ENCODE peak calls at places on chromosome X, in four cellular contexts. U is astrocyte of the spinal cord, Y is psoas muscle, Q is right lobe of liver. D is an unnamed sample.

GRCh38 chrX:41981481-41982013 is 58.2 kb upstream of the CASK start:
- DNase-seq in U (no peak), Y (no peak), Q (no peak), D (peak)

GRCh38 chrX:12245650-12246645 is 107.7 kb downstream of the FRMPD4 start:
- DNase-seq in U (peak), Y (no peak), Q (no peak), D (no peak)

GRCh38 chrX:39652336-39652735 is 445.4 kb downstream of the BCOR start:
- DNase-seq in U (no peak), Y (no peak), Q (no peak), D (peak)

GRCh38 chrX:126557151-126557550 is 4.5 kb upstream of the DCAF12L1 start:
- DNase-seq in U (no peak), Y (no peak), Q (no peak), D (no peak)

GRCh38 chrX:11215191-11215921 is 77.9 kb upstream of the AMELX start:
- DNase-seq in U (no peak), Y (no peak), Q (no peak), D (no peak)

GRCh38 chrX:97401586-97402101 is 517.9 kb downstream of the RPA4 start:
- DNase-seq in U (no peak), Y (no peak), Q (no peak), D (peak)

GRCh38 chrX:37350034-37350365 is 836 bp downstream of the PRRG1 start:
- DNase-seq in U (peak), Y (no peak), Q (no peak), D (peak)

GRCh38 chrX:72269671-72270251 is 7.3 kb downstream of the RPS4X start:
- DNase-seq in U (peak), Y (no peak), Q (no peak), D (no peak)

GRCh38 chrX:132533409-132533808 is 44.6 kb upstream of the MBNL3 start:
- DNase-seq in U (peak), Y (no peak), Q (no peak), D (no peak)

GRCh38 chrX:110181459-110182137 is 136.3 kb downstream of the AMMECR1 start:
- DNase-seq in U (no peak), Y (no peak), Q (no peak), D (peak)

GRCh38 chrX:133670394-133670793 is 255.1 kb upstream of the GPC4 start:
- DNase-seq in U (peak), Y (no peak), Q (no peak), D (peak)

GRCh38 chrX:149758068-149758714 is 15.7 kb upstream of the HSFX1 start:
- DNase-seq in U (no peak), Y (no peak), Q (peak), D (no peak)

GRCh38 chrX:19958530-19959486 is 32.1 kb downstream of the BCLAF3 start:
- DNase-seq in U (no peak), Y (no peak), Q (no peak), D (peak)

GRCh38 chrX:39821011-39821708 is 276.6 kb downstream of the BCOR start:
- DNase-seq in U (no peak), Y (peak), Q (no peak), D (no peak)

GRCh38 chrX:137031517-137032377 is 2.0 kb downstream of the GPR101 start:
- DNase-seq in U (peak), Y (no peak), Q (no peak), D (peak)

GRCh38 chrX:137032378-137032694 is 1.5 kb downstream of the GPR101 start:
- DNase-seq in U (no peak), Y (no peak), Q (no peak), D (no peak)

GRCh38 chrX:137032841-137033773 is 688 bp downstream of the GPR101 start:
- DNase-seq in U (no peak), Y (no peak), Q (no peak), D (no peak)

GRCh38 chrX:137034508-137034872 is 695 bp upstream of the GPR101 start:
- DNase-seq in U (no peak), Y (no peak), Q (no peak), D (no peak)

DNA sequence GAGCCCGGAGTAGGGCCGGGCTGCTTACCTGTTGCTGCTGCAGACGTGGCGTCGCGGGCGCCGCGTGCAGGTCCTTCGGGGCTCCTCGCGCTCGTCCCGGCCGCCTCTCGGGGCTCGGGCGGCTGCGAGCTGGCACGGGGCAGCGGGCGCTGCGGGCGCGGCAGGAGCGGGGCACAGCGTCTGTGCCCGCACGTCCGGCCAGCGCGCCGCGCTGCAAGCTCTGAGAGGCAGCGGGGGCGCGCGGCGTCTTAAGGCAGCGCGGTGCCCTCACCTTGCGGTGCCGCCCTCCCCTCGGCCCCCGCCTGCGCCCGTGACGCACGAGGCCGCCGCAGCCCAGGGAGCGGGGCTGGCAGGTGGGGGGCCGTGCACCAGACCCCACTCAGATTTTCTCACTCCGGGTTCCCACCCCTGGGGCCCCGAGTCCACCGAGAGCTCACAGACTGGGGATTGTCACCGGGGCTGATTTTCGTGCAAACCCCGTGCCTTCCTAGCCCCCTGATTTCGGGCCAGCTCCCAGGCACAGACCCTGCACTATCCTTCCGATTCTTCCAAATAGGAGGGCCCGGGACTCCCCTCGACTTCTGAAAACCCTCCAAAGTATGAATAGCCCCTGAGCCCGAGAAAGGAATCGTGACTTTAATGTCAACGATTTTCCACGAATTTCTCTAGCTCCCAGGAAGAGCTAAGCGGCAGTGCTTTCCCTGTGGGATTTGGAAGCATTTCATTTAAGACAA is at the start of gene GPR101:
- DNase-seq in U (no peak), Y (no peak), Q (no peak), D (no peak)
- H3K4me3 ChIP-seq in U (no peak), Y (peak), Q (no peak), D (no peak)

DNA sequence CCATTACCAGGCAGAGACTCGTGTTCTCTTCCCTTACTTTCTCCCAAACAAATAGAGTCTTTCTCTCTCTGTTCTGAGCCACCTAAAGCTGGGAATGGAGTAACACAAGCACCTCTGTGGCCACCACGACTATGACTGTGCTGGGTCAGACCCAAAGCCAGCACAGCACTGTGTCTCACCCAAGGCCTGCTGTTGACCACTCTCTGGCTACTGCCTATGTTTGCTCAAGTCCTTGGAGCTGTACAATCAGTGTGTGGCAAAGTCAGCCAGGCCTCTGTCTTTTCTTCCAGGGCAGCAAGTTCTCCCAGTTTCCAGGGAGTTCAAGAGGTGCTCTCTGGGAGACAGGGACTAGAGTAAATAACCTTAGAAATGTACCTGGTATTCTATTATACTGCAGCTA is 239.4 kb downstream of the FAM47A start:
- DNase-seq in U (no peak), Y (no peak), Q (no peak), D (no peak)
- TF ChIP-seq CTCF in U (no peak), Y (no peak), Q (no peak), D (no peak)

GRCh38 chrX:107829880-107830279 is 4.2 kb downstream of the MID2 start:
- DNase-seq in U (no peak), Y (no peak), Q (no peak), D (no peak)

GRCh38 chrX:107836958-107837357 is 11.3 kb downstream of the MID2 start:
- DNase-seq in U (no peak), Y (no peak), Q (no peak), D (no peak)

GRCh38 chrX:107831071-107831470 is 5.4 kb downstream of the MID2 start:
- DNase-seq in U (no peak), Y (no peak), Q (no peak), D (no peak)

DNA sequence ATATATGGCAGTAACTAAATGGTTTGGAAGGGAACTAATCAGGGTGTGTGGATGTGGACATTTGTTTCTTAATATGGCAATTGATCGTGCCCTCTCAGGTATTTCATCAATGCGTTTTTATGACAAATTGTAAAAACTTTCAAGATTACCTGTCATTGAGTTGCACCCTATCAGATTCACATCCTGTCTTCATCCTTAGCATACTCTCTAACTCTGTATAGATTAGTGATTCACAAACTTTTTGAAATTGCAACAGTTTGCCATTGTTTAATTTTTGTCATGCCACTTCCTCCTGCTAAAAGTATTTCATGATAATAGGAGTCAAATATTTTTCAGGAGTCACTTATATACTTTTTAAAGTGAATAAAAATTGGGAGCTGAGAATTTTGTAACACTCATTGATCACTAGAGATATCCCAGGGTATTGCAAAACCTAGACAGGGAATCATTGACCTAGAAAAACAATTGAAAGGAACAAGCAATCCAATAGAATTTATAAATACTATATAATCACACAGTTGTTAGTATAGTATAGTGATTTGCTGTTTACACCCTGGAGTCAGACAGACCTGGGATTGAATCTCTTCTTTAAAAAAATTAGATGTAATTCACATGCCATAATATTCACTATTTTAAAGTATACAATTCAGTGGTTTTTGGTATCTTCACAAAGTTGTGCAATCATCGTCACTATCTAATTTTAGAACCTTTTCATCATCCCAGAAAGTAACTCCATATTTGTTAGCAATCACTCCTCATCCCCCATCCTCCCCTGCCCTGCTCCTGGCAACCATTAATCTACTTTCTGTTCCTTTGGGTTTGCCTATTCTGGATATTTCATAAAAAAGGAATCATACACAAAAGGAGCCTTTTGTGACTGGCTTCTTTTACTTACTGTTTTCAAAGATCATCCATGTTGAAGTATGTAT is 8.9 kb downstream of the MID2 start:
- DNase-seq in U (no peak), Y (no peak), Q (no peak), D (no peak)
- H3K4me3 ChIP-seq in U (no peak), Y (no peak), Q (no peak), D (no peak)

GRCh38 chrX:45954026-45954425 is 591.2 kb downstream of the ZNF674 start:
- DNase-seq in U (no peak), Y (no peak), Q (no peak), D (no peak)

GRCh38 chrX:45956222-45956867 is 588.9 kb downstream of the ZNF674 start:
- DNase-seq in U (no peak), Y (no peak), Q (no peak), D (no peak)

DNA sequence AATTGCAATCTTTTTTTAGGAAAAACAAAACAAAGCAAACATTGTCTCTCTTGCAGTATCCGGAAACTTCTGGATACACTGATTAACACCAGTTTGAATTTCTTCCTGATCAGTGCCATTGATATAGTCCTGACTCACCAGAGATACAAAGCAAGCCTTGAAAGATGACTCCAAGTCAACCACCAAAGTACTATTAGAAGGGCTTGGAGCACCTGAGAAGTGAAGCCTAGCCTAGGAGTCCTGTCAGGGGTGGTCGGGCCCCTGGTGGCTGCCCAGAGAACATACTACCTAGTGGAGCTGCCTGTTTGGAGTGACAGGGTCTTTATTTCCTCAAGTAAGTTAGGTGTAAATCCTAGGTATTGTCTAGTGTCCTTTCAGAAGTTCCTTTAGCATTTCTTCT is 593.2 kb downstream of the ZNF674 start:
- DNase-seq in U (no peak), Y (no peak), Q (no peak), D (peak)
- TF ChIP-seq CTCF in U (peak), Y (no peak), Q (no peak), D (no peak)

GRCh38 chrX:129760155-129760554 is 19.6 kb upstream of the SASH3 start:
- DNase-seq in U (no peak), Y (peak), Q (peak), D (no peak)
- H3K4me3 ChIP-seq in U (no peak), Y (no peak), Q (no peak), D (no peak)

GRCh38 chrX:487836-488235 is 101.1 kb upstream of the PPP2R3B start:
- DNase-seq in U (no peak), Y (no peak), Q (no peak), D (no peak)
- TF ChIP-seq CTCF in U (no peak), Y (no peak), Q (no peak), D (no peak)

GRCh38 chrX:130330706-130331105 is 9.0 kb upstream of the SLC25A14 start:
- DNase-seq in U (peak), Y (peak), Q (peak), D (peak)

DNA sequence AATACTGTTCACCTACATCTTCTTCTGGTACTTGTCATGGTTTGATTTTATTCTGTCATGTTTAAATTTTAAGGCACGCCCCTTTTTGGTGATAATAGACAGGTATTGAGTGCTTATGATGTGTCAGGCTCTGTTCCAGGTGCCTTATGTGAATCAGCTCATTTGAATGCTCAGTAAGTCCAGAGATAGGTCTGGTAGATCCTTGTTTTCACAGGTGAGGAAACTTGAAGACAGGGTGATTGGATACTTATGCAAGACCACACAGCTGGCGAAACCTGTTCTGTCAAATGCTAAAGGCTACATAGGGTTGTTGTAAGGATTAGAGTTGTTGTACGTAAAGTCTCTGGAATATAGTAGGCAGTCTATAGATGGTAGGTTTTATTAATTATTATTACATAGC is 9.6 kb upstream of the SLC25A14 start:
- DNase-seq in U (no peak), Y (no peak), Q (no peak), D (peak)
- H3K4me3 ChIP-seq in U (no peak), Y (no peak), Q (no peak), D (no peak)

GRCh38 chrX:121598356-121598755 is 550.9 kb downstream of the GLUD2 start:
- DNase-seq in U (no peak), Y (no peak), Q (no peak), D (peak)

DNA sequence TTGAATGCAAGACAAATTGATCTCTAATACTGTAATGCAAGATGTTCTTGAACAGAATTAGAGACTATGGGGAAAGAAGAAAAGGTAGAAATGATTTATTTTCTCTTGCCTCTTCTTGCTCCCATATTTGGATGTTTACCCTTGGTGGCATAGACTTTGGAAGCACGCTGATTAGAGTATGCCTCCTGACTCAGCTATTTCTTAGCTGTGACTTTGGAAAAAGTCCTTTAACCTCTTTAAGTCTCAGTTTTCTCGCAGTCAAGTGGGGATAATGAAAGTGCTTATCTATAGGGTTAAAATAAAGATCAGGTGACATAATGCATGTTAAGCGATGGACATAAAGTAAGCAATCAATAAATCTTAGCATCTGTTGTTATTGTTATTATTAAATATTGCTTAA is 545.5 kb downstream of the GLUD2 start:
- DNase-seq in U (no peak), Y (no peak), Q (no peak), D (no peak)
- TF ChIP-seq CTCF in U (no peak), Y (no peak), Q (no peak), D (no peak)

GRCh38 chrX:139191746-139192385 is 338.7 kb upstream of the F9 start:
- DNase-seq in U (no peak), Y (no peak), Q (no peak), D (no peak)

GRCh38 chrX:139192386-139192961 is 338.1 kb upstream of the F9 start:
- DNase-seq in U (no peak), Y (no peak), Q (no peak), D (peak)

GRCh38 chrX:139198936-139199335 is 331.6 kb upstream of the F9 start:
- DNase-seq in U (no peak), Y (no peak), Q (no peak), D (no peak)

GRCh38 chrX:139196890-139197289 is 333.6 kb upstream of the F9 start:
- DNase-seq in U (no peak), Y (no peak), Q (no peak), D (no peak)

GRCh38 chrX:139194571-139195280 is 335.8 kb upstream of the F9 start:
- DNase-seq in U (no peak), Y (peak), Q (peak), D (peak)
- H3K4me3 ChIP-seq in U (peak), Y (peak), Q (peak), D (peak)